ENCODE peak calls at places on chromosomes 4 and X, in eight cellular contexts. O, Y, L, I, G, N, X and F are unnamed samples.

GRCh38 chr4:98919996-98920395 is 8.9 kb downstream of the EIF4E start:
- DNase-seq in O (no peak), Y (no peak), L (no peak), I (no peak), G (no peak), N (no peak), X (no peak), F (no peak)

GRCh38 chr4:9916346-9916745 is 105.0 kb downstream of the SLC2A9 start:
- DNase-seq in O (no peak), Y (no peak), L (no peak), I (no peak), G (no peak), N (no peak), X (no peak), F (no peak)

GRCh38 chrX:107445146-107445545 is 4.3 kb upstream of the FRMPD3 start:
- DNase-seq in O (no peak), Y (no peak), L (peak; percentile 18), I (no peak), G (no peak), N (no peak), X (no peak), F (no peak)

GRCh38 chr4:148052448-148052847 is 320.6 kb downstream of the ARHGAP10 start:
- DNase-seq in O (no peak), Y (no peak), L (no peak), I (no peak), G (no peak), N (no peak), X (no peak), F (no peak)

GRCh38 chr4:65416875-65417274 is 253.4 kb downstream of the EPHA5 start:
- DNase-seq in O (peak; percentile 63), Y (no peak), L (peak; percentile 30), I (no peak), G (no peak), N (peak; percentile 92), X (no peak), F (no peak)

GRCh38 chr4:147786031-147786430 is 54.1 kb downstream of the ARHGAP10 start:
- DNase-seq in O (no peak), Y (no peak), L (no peak), I (no peak), G (no peak), N (no peak), X (no peak), F (no peak)

GRCh38 chr4:113057891-113058290 is 8.4 kb downstream of the ANK2 start:
- DNase-seq in O (no peak), Y (no peak), L (no peak), I (no peak), G (no peak), N (no peak), X (no peak), F (no peak)

GRCh38 chr4:137739391-137739790 is 207.1 kb upstream of the PCDH18 start:
- DNase-seq in O (no peak), Y (no peak), L (peak; percentile 13), I (no peak), G (no peak), N (no peak), X (no peak), F (no peak)

GRCh38 chr4:26856906-26857277 is 3.7 kb upstream of the STIM2 start:
- DNase-seq in O (no peak), Y (no peak), L (no peak), I (no peak), G (no peak), N (no peak), X (no peak), F (no peak)

GRCh38 chr4:42416017-42416416 is 18.7 kb downstream of the SHISA3 start:
- DNase-seq in O (no peak), Y (no peak), L (peak; percentile 38), I (no peak), G (no peak), N (no peak), X (no peak), F (no peak)

GRCh38 chr4:78250500-78250899 is 193.4 kb downstream of the FRAS1 start:
- DNase-seq in O (no peak), Y (no peak), L (no peak), I (no peak), G (no peak), N (no peak), X (no peak), F (no peak)

GRCh38 chr4:78254893-78255292 is 197.8 kb downstream of the FRAS1 start:
- DNase-seq in O (no peak), Y (no peak), L (no peak), I (no peak), G (no peak), N (no peak), X (no peak), F (no peak)
- H3K9me3 ChIP-seq in O (no peaks in the 10 kb centered on the region), Y (no peaks in the 10 kb centered on the region), L (no peaks in the 10 kb centered on the region), I (peaks cover 4% of the 10 kb centered on the region), G (no peaks in the 10 kb centered on the region), N (peaks cover 15% of the 10 kb centered on the region), X (no peaks in the 10 kb centered on the region), F (no peaks in the 10 kb centered on the region)

GRCh38 chrX:67338262-67338661 is 205.6 kb upstream of the AR start:
- DNase-seq in O (no peak), Y (no peak), L (no peak), I (no peak), G (no peak), N (no peak), X (no peak), F (no peak)
- H3K9me3 ChIP-seq in O (no peaks in the 10 kb centered on the region), Y (no peaks in the 10 kb centered on the region), L (peaks cover under 1% of the 10 kb centered on the region), I (no peaks in the 10 kb centered on the region), G (no peaks in the 10 kb centered on the region), N (no peaks in the 10 kb centered on the region), X (no peaks in the 10 kb centered on the region), F (no peaks in the 10 kb centered on the region)

DNA sequence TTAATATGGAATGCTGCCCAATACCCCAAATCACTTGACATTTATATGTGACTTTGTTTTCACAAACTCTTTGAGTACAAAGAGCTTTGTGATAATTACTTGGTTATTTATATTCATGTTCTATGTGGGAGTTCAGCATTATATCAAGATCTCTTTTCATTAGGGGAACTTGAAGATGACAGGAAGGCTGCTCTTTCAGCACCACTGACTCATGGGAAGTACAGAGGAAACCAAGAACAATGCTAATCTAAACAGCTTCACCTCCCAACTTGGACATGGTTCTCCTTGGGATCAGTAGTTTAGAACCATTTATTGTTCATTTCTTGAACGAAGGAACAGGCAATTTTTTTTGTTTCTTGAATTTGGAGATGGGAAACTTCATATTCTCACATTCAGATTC is 184.0 kb upstream of the AFF2 start:
- DNase-seq in O (no peak), Y (no peak), L (no peak), I (no peak), G (no peak), N (no peak), X (no peak), F (no peak)
- H3K9me3 ChIP-seq in O (no peaks in the 10 kb centered on the region), Y (no peaks in the 10 kb centered on the region), L (peaks cover 6% of the 10 kb centered on the region), I (no peaks in the 10 kb centered on the region), G (no peaks in the 10 kb centered on the region), N (no peaks in the 10 kb centered on the region), X (no peaks in the 10 kb centered on the region), F (no peaks in the 10 kb centered on the region)

GRCh38 chr4:102994803-102995202 is 24.7 kb downstream of the SLC9B1 start:
- DNase-seq in O (no peak), Y (no peak), L (no peak), I (no peak), G (no peak), N (no peak), X (no peak), F (no peak)
- H3K9me3 ChIP-seq in O (no peaks in the 10 kb centered on the region), Y (no peaks in the 10 kb centered on the region), L (no peaks in the 10 kb centered on the region), I (no peaks in the 10 kb centered on the region), G (no peaks in the 10 kb centered on the region), N (no peaks in the 10 kb centered on the region), X (no peaks in the 10 kb centered on the region), F (no peaks in the 10 kb centered on the region)

GRCh38 chrX:56068274-56068758 is 163.8 kb upstream of the KLF8 start:
- DNase-seq in O (no peak), Y (peak; percentile 77), L (no peak), I (no peak), G (no peak), N (no peak), X (no peak), F (no peak)

GRCh38 chrX:56069299-56069941 is 162.7 kb upstream of the KLF8 start:
- DNase-seq in O (no peak), Y (no peak), L (no peak), I (no peak), G (no peak), N (no peak), X (no peak), F (no peak)

DNA sequence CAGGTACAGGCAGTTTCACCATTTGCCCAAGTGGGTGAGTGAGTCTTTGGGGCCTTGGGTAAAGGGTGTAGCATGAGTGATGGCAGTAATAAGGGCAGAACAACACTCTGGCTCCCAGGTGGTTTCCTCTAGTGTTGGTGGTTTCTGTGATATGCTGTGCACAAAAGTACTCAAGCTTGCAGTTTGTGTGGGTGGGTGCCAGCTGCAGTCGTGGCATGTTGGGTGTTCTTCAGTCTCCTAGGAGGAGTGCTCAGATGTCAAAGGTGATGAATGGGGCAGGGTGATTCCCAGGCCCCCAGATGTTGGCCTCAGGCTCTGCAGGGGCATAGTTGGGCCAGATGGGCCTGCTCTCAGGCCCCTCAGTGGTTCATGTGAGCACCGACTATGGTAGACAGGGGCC is 166.1 kb upstream of the KLF8 start:
- DNase-seq in O (no peak), Y (peak; percentile 63), L (no peak), I (no peak), G (no peak), N (no peak), X (no peak), F (no peak)
- H3K9me3 ChIP-seq in O (no peaks in the 10 kb centered on the region), Y (no peaks in the 10 kb centered on the region), L (no peaks in the 10 kb centered on the region), I (no peaks in the 10 kb centered on the region), G (no peaks in the 10 kb centered on the region), N (peaks cover 35% of the 10 kb centered on the region), X (no peaks in the 10 kb centered on the region), F (no peaks in the 10 kb centered on the region)

GRCh38 chrX:131727778-131728177 is 183.9 kb downstream of the OR13H1 start:
- DNase-seq in O (no peak), Y (no peak), L (no peak), I (no peak), G (no peak), N (no peak), X (no peak), F (no peak)

GRCh38 chrX:131728295-131729145 is 184.6 kb downstream of the OR13H1 start:
- DNase-seq in O (peak; percentile 70), Y (peak; percentile 90), L (no peak), I (peak; percentile 72), G (no peak), N (peak; percentile 80), X (no peak), F (no peak)

GRCh38 chrX:131725001-131725654 is 181.3 kb downstream of the OR13H1 start:
- DNase-seq in O (no peak), Y (no peak), L (no peak), I (no peak), G (no peak), N (no peak), X (no peak), F (no peak)

GRCh38 chrX:131723646-131724045 is 179.8 kb downstream of the OR13H1 start:
- DNase-seq in O (no peak), Y (no peak), L (no peak), I (no peak), G (no peak), N (no peak), X (no peak), F (no peak)

GRCh38 chrX:131724292-131724691 is 180.4 kb downstream of the OR13H1 start:
- DNase-seq in O (no peak), Y (no peak), L (no peak), I (no peak), G (no peak), N (no peak), X (no peak), F (no peak)
- H3K9me3 ChIP-seq in O (no peaks in the 10 kb centered on the region), Y (no peaks in the 10 kb centered on the region), L (no peaks in the 10 kb centered on the region), I (no peaks in the 10 kb centered on the region), G (no peaks in the 10 kb centered on the region), N (peaks cover 11% of the 10 kb centered on the region), X (peaks cover 7% of the 10 kb centered on the region), F (no peaks in the 10 kb centered on the region)